ENCODE peak calls at places on chromosomes 3 and 15, in seven cellular contexts. P is ascending aorta; L is A549; V is colonic mucosa; J is cardiac muscle cell; R is effector memory CD4-positive, alpha-beta T cell; K is lower lobe of right lung. H is an unnamed sample.

GRCh38 chr3:120908803-120909601 is 997 bp downstream of the STXBP5L start:
- DNase-seq in L (no peak), P (no peak), K (no peak), V (no peak), R (no peak), J (no peak), H (no peak)

GRCh38 chr3:8871306-8871705 is 92.0 kb downstream of the RAD18 start:
- DNase-seq in P (no peak), V (no peak), L (no peak), K (no peak), J (no peak), R (no peak), H (peak; percentile 58)

GRCh38 chr15:22949074-22949547 is 31.1 kb downstream of the CYFIP1 start:
- DNase-seq in K (no peak), J (peak; percentile 26), R (no peak), L (no peak), P (peak; percentile 81), V (peak; percentile 59), H (peak; percentile 90)

GRCh38 chr15:91555307-91555706 is 298.2 kb upstream of the SLCO3A1 start:
- DNase-seq in L (no peak), P (no peak), V (no peak), K (no peak), R (no peak), J (no peak), H (peak; percentile 79)

GRCh38 chr15:31317980-31318342 is 8.7 kb upstream of the KLF13 start:
- DNase-seq in P (no peak), L (no peak), J (no peak), K (no peak), V (no peak), R (no peak), H (no peak)

GRCh38 chr3:129439381-129439816 is 349 bp downstream of the MBD4 start:
- DNase-seq in V (peak; percentile 64), R (peak; percentile 36), K (peak; percentile 81), J (no peak), P (peak; percentile 76), L (peak; percentile 42), H (no peak)

GRCh38 chr15:29942144-29942543 is 119.9 kb upstream of the TJP1 start:
- DNase-seq in V (no peak), L (no peak), J (peak; percentile 31), R (no peak), K (no peak), P (no peak), H (no peak)

GRCh38 chr3:49222002-49222401 is 50.6 kb downstream of the KLHDC8B start:
- DNase-seq in J (no peak), R (no peak), V (no peak), K (no peak), P (no peak), L (no peak), H (no peak)

GRCh38 chr15:99994849-99995248 is 261.6 kb upstream of the LYSMD4 start:
- DNase-seq in J (no peak), V (no peak), K (no peak), L (no peak), R (no peak), P (peak; percentile 44), H (peak; percentile 80)

GRCh38 chr3:36796896-36797295 is 32.5 kb upstream of the DCLK3 start:
- DNase-seq in L (no peak), K (no peak), V (no peak), P (no peak), J (no peak), R (no peak), H (no peak)

GRCh38 chr15:41695750-41696436 is 35.7 kb downstream of the MGA start:
- DNase-seq in V (no peak), L (peak; percentile 8), K (no peak), P (no peak), R (peak; percentile 15), J (peak; percentile 14), H (peak; percentile 47)

GRCh38 chr15:58053236-58054153 is 12.0 kb downstream of the ALDH1A2 start:
- DNase-seq in P (no peak), V (no peak), R (no peak), J (no peak), K (no peak), L (no peak), H (no peak)

GRCh38 chr15:80090879-80091503 is 31.5 kb downstream of the ZFAND6 start:
- DNase-seq in R (no peak), J (no peak), L (peak; percentile 25), K (no peak), V (no peak), P (no peak), H (no peak)

GRCh38 chr15:37079726-37080125 is 20.6 kb downstream of the MEIS2 start:
- DNase-seq in V (no peak), P (no peak), R (no peak), L (no peak), J (no peak), K (no peak), H (no peak)

GRCh38 chr15:73926191-73927002 is at the start of gene LOXL1:
- DNase-seq in L (no peak), K (peak; percentile 66), P (peak; percentile 93), V (peak; percentile 56), J (peak; percentile 84), R (no peak), H (peak; percentile 93)

GRCh38 chr3:170076715-170077238 is 39.0 kb downstream of the GPR160 start:
- DNase-seq in V (no peak), L (no peak), P (no peak), K (no peak), R (no peak), J (no peak), H (no peak)

GRCh38 chr3:153961498-153961897 is 159.7 kb upstream of the ARHGEF26 start:
- DNase-seq in J (peak; percentile 8), L (no peak), V (no peak), P (no peak), K (no peak), R (no peak), H (no peak)

GRCh38 chr15:89105147-89105546 is 16.9 kb downstream of the ABHD2 start:
- DNase-seq in K (no peak), P (no peak), L (no peak), J (no peak), V (no peak), R (no peak), H (no peak)

GRCh38 chr15:61301701-61302100 is 72.6 kb upstream of the RORA start:
- DNase-seq in L (no peak), R (no peak), V (no peak), K (no peak), P (no peak), J (no peak), H (no peak)

GRCh38 chr15:95032181-95032580 is 800.8 kb downstream of the MCTP2 start:
- DNase-seq in R (no peak), J (no peak), L (no peak), V (no peak), K (no peak), P (no peak), H (no peak)

GRCh38 chr3:126126811-126127431 is 43.0 kb upstream of the SLC41A3 start:
- DNase-seq in K (peak; percentile 34), J (no peak), R (no peak), P (peak; percentile 49), V (peak; percentile 10), L (no peak), H (peak; percentile 38)

DNA sequence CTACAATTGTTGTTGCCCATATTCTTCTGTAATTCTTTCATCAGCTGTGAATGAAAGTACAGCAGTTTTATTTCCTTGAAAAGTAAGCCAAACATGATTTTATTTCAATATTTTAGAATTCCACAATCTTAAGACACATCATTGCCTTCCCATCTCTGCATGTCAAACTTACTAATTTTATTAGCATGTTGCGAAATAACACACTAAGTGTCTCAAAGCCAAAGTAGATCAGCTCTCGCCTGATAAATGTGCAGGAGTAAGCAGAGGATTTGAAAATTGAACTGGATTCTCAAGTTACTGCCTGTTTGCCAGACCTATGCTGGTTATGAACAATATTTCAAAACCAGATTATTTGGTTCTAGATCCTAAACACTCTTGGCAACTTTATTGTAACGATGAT is 25.7 kb downstream of the TGFBR2 start:
- DNase-seq in K (no peak), J (no peak), R (no peak), V (no peak), P (no peak), L (no peak), H (no peak)
- H3K4me1 ChIP-seq in K (peaks cover 93% of the 10 kb centered on the region), J (peaks cover 12% of the 10 kb centered on the region), R (peaks cover 88% of the 10 kb centered on the region), V (peaks cover 3% of the 10 kb centered on the region), P (peaks cover 73% of the 10 kb centered on the region), L (peaks cover 62% of the 10 kb centered on the region), H (peaks cover 7% of the 10 kb centered on the region)

DNA sequence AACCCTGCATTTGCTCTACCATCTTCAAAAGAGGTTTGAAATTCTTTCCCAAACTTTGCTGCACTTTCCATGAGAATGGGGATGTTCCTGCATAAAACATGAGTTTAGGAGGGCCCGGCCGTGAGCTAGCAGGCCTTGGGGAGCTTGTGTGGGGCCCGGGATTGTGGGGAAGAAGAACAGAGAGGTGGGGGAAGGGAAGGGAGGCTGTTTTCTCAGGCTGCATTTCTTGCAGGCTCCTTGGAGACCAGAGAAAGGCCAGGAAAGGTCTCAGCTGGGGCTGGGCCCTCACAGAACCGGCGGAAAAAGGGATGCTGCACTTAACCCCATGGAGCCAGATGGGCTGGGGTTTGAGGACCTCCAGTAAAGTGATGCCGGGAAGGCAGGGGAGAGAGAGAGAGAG is 40.8 kb downstream of the SEMA5B start:
- DNase-seq in R (no peak), V (no peak), J (no peak), K (no peak), P (no peak), L (no peak), H (peak; percentile 76)
- H3K4me1 ChIP-seq in R (no peaks in the 10 kb centered on the region), V (no peaks in the 10 kb centered on the region), J (peaks cover 3% of the 10 kb centered on the region), K (peaks cover 15% of the 10 kb centered on the region), P (peaks cover 2% of the 10 kb centered on the region), L (no peaks in the 10 kb centered on the region), H (peaks cover 53% of the 10 kb centered on the region)

GRCh38 chr3:52892625-52893311 is 4.6 kb downstream of the STIMATE start:
- DNase-seq in P (no peak), J (no peak), L (no peak), R (peak; percentile 39), K (no peak), V (no peak), H (no peak)

GRCh38 chr3:52891615-52892081 is 5.7 kb downstream of the STIMATE start:
- DNase-seq in R (no peak), L (no peak), V (no peak), P (no peak), K (peak; percentile 58), J (no peak), H (no peak)

GRCh38 chr3:52890735-52891134 is 6.6 kb downstream of the STIMATE start:
- DNase-seq in P (no peak), J (no peak), K (no peak), V (no peak), L (no peak), R (no peak), H (no peak)

GRCh38 chr3:52892290-52892624 is 5.1 kb downstream of the STIMATE start:
- DNase-seq in P (no peak), V (no peak), L (no peak), J (no peak), K (no peak), R (no peak), H (no peak)

DNA sequence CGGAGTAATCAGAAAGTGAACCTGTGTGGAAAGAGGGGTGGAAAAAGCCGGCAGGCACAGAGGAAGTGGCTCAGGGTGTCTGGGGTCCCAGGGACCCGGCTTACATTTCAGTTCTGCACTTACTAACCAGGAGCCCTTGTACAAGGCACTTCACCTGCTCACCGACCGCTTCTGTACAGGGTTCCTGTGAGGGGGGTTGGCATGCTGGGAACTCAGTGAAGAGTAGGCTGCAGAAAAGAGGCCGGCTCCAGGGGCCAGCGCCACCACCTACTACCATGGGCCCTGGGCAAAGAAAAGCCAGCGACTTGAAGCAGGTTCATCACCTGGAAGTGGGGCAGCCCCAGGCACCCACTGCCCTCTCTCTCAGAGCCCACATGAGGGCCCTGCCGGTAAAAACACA is 6.2 kb downstream of the STIMATE start:
- DNase-seq in K (peak; percentile 55), J (no peak), V (no peak), L (no peak), P (no peak), R (no peak), H (no peak)
- H3K4me1 ChIP-seq in K (peaks cover 74% of the 10 kb centered on the region), J (peaks cover under 1% of the 10 kb centered on the region), V (no peaks in the 10 kb centered on the region), L (no peaks in the 10 kb centered on the region), P (peaks cover 62% of the 10 kb centered on the region), R (peaks cover 35% of the 10 kb centered on the region), H (no peaks in the 10 kb centered on the region)

GRCh38 chr15:67790610-67791319 is 34.5 kb upstream of the SKOR1 start:
- DNase-seq in V (no peak), L (no peak), R (no peak), J (no peak), K (no peak), P (no peak), H (no peak)
- H3K4me1 ChIP-seq in V (no peaks in the 10 kb centered on the region), L (no peaks in the 10 kb centered on the region), R (no peaks in the 10 kb centered on the region), J (no peaks in the 10 kb centered on the region), K (no peaks in the 10 kb centered on the region), P (no peaks in the 10 kb centered on the region), H (no peaks in the 10 kb centered on the region)